ENCODE peak calls at places on chromosomes 11 and 22, in seven cellular contexts. I is stomach, F is A549, S is sigmoid colon, N is upper lobe of left lung, G is K562, E is H1. Q is an unnamed sample. For H3K4me1, the result is how much of the 10 kb centered on the place peaks cover.

GRCh38 chr22:40491990-40492631 is 121.7 kb downstream of the SGSM3 start:
- DNase-seq in I (no peak), F (no peak), S (no peak), N (no peak), G (no peak), E (no peak), Q (no peak)

GRCh38 chr22:44889233-44889878 is 120.4 kb downstream of the PHF21B start:
- DNase-seq in I (no peak), F (no peak), S (no peak), N (no peak), G (peak), E (no peak), Q (no peak)

GRCh38 chr11:112440518-112440917 is 179.9 kb upstream of the PLET1 start:
- DNase-seq in I (no peak), F (no peak), S (no peak), N (no peak), G (no peak), E (no peak), Q (no peak)

GRCh38 chr22:40383905-40384304 is 13.5 kb downstream of the SGSM3 start:
- DNase-seq in I (no peak), F (no peak), S (no peak), N (no peak), G (no peak), E (no peak), Q (no peak)

GRCh38 chr11:98874050-98874449 is 146.7 kb upstream of the CNTN5 start:
- DNase-seq in I (no peak), F (no peak), S (no peak), N (no peak), G (no peak), E (no peak), Q (no peak)

GRCh38 chr11:109037856-109038780 is 373.2 kb downstream of the DDX10 start:
- DNase-seq in I (no peak), F (no peak), S (no peak), N (no peak), G (no peak), E (no peak), Q (no peak)

GRCh38 chr22:42644422-42645340 is 4.3 kb upstream of the ATP5MGL start:
- DNase-seq in I (peak), F (no peak), S (peak), N (peak), G (no peak), E (no peak), Q (peak)

GRCh38 chr11:46112961-46113617 is 8.2 kb downstream of the PHF21A start:
- DNase-seq in I (no peak), F (peak), S (no peak), N (peak), G (peak), E (no peak), Q (no peak)

GRCh38 chr22:43567691-43568308 is 156.0 kb downstream of the MPPED1 start:
- DNase-seq in I (no peak), F (no peak), S (no peak), N (no peak), G (no peak), E (no peak), Q (no peak)

GRCh38 chr11:109697140-109697843 is 275.3 kb downstream of the C11orf87 start:
- DNase-seq in I (no peak), F (peak), S (no peak), N (no peak), G (peak), E (peak), Q (no peak)

GRCh38 chr11:115745545-115746265 is 241.5 kb upstream of the CADM1 start:
- DNase-seq in I (no peak), F (no peak), S (no peak), N (no peak), G (no peak), E (no peak), Q (no peak)

GRCh38 chr11:130645164-130645859 is 196.9 kb downstream of the ADAMTS15 start:
- DNase-seq in I (no peak), F (no peak), S (no peak), N (no peak), G (no peak), E (no peak), Q (no peak)

GRCh38 chr11:64850979-64851567 is 6.6 kb upstream of the CDC42BPG start:
- DNase-seq in I (peak), F (no peak), S (no peak), N (no peak), G (no peak), E (peak), Q (no peak)

GRCh38 chr11:62030071-62030684 is 62.7 kb upstream of the FTH1 start:
- DNase-seq in I (no peak), F (no peak), S (no peak), N (no peak), G (no peak), E (peak), Q (no peak)

GRCh38 chr11:1650918-1651262 is 21.3 kb downstream of the KRTAP5-5 start:
- DNase-seq in I (no peak), F (no peak), S (no peak), N (no peak), G (no peak), E (no peak), Q (no peak)

GRCh38 chr11:61007383-61007970 is 36.0 kb downstream of the CD6 start:
- DNase-seq in I (no peak), F (no peak), S (no peak), N (no peak), G (peak), E (no peak), Q (no peak)

GRCh38 chr11:102476069-102476468 is 23.5 kb upstream of the TMEM123 start:
- DNase-seq in I (no peak), F (no peak), S (no peak), N (no peak), G (no peak), E (no peak), Q (no peak)

GRCh38 chr22:43919106-43919965 is 4.3 kb upstream of the PNPLA3 start:
- DNase-seq in I (peak), F (no peak), S (no peak), N (no peak), G (no peak), E (no peak), Q (no peak)

GRCh38 chr11:33329705-33330329 is 72.6 kb downstream of the HIPK3 start:
- DNase-seq in I (peak), F (peak), S (peak), N (peak), G (peak), E (no peak), Q (no peak)

GRCh38 chr11:123057604-123058305 is 4.2 kb downstream of the HSPA8 start:
- DNase-seq in I (no peak), F (no peak), S (no peak), N (no peak), G (no peak), E (no peak), Q (no peak)

GRCh38 chr11:32421992-32422391 is 13.3 kb downstream of the WT1 start:
- DNase-seq in I (no peak), F (no peak), S (no peak), N (no peak), G (no peak), E (no peak), Q (no peak)

GRCh38 chr11:23674866-23675265 is 814.6 kb upstream of the CCDC179 start:
- DNase-seq in I (no peak), F (no peak), S (no peak), N (no peak), G (no peak), E (no peak), Q (no peak)

GRCh38 chr11:57800444-57801184 is 39.0 kb downstream of the CTNND1 start:
- DNase-seq in I (no peak), F (peak), S (no peak), N (no peak), G (peak), E (no peak), Q (no peak)

GRCh38 chr11:57802411-57802810 is 40.8 kb downstream of the CTNND1 start:
- DNase-seq in I (no peak), F (no peak), S (no peak), N (no peak), G (no peak), E (no peak), Q (no peak)

GRCh38 chr11:57793711-57794110 is 32.1 kb downstream of the CTNND1 start:
- DNase-seq in I (no peak), F (no peak), S (no peak), N (no peak), G (no peak), E (no peak), Q (no peak)

GRCh38 chr11:57801185-57801490 is 39.5 kb downstream of the CTNND1 start:
- DNase-seq in I (no peak), F (no peak), S (no peak), N (no peak), G (no peak), E (no peak), Q (no peak)

GRCh38 chr11:57798905-57799559 is 37.4 kb downstream of the CTNND1 start:
- DNase-seq in I (peak), F (no peak), S (no peak), N (peak), G (peak), E (no peak), Q (no peak)
- H3K4me1 ChIP-seq in I (half or more), F (under half), S (under half), N (under half), G (under half), E (under half), Q (under half)

GRCh38 chr11:82988936-82989627 is 82.6 kb downstream of the RAB30 start:
- DNase-seq in I (no peak), F (no peak), S (no peak), N (no peak), G (peak), E (no peak), Q (no peak)
- TF ChIP-seq EP300 in I (no peak), F (no peak), S (no peak), N (no peak), G (no peak), E (no peak), Q (no peak)

GRCh38 chr11:68337399-68337835 is 25.0 kb downstream of the LRP5 start:
- DNase-seq in I (no peak), F (no peak), S (no peak), N (no peak), G (no peak), E (no peak), Q (no peak)
- H3K4me1 ChIP-seq in I (half or more), F (half or more), S (half or more), N (half or more), G (under half), E (under half), Q (under half)

GRCh38 chr11:76577199-76577920 is 93.2 kb downstream of the LRRC32 start:
- DNase-seq in I (no peak), F (no peak), S (peak), N (peak), G (no peak), E (no peak), Q (no peak)
- TF ChIP-seq EP300 in I (no peak), F (no peak), S (peak), N (no peak), G (no peak), E (no peak), Q (no peak)

GRCh38 chr22:50184541-50185383 is 951 bp upstream of the TRABD start:
- DNase-seq in I (no peak), F (no peak), S (no peak), N (no peak), G (no peak), E (peak), Q (peak)

GRCh38 chr22:50188356-50188755 is 2.6 kb downstream of the TRABD start:
- DNase-seq in I (no peak), F (no peak), S (no peak), N (no peak), G (no peak), E (no peak), Q (no peak)

GRCh38 chr22:50185384-50186087 is at the start of gene TRABD:
- DNase-seq in I (peak), F (peak), S (peak), N (peak), G (peak), E (peak), Q (peak)

GRCh38 chr22:50186789-50187523 is 1.2 kb downstream of the TRABD start:
- DNase-seq in I (peak), F (no peak), S (no peak), N (no peak), G (no peak), E (no peak), Q (peak)

DNA sequence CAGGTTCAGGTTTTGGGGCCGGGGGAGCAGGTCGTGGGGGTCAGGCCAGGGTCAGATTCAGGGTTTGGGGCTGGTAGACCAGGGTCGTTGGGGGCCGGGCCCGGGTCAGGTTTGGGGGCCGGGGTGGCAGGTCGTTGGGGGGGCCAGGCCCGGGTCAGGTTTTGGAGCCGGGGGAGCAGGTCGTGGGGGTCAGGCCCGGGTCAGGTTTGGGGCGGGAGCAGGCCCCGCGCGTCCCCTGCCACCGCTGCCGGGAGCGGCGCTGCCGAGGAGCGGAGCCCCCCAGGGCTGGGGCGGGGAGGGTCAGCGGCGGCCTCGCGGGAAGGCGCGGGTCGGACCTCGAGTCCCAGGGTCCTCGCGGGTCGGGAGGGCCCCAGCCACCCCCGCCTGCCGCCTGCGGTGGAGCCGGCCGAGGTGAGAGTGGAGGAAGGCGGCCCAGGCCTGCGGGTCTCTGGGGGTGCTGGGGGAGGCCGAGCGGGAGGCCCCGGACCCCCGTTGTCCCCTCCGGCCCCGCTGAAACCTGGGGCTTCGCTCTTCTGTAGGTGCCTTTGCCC is 543 bp downstream of the TRABD start:
- DNase-seq in I (no peak), F (no peak), S (no peak), N (no peak), G (peak), E (no peak), Q (no peak)
- H3K4me1 ChIP-seq in I (half or more), F (under half), S (half or more), N (half or more), G (half or more), E (under half), Q (under half)

GRCh38 chr22:26672590-26673468 is 15.4 kb downstream of the MIAT start:
- DNase-seq in I (peak), F (peak), S (peak), N (peak), G (peak), E (peak), Q (peak)
- TF ChIP-seq EP300 in I (no peak), F (no peak), S (no peak), N (peak), G (no peak), E (no peak), Q (peak)

DNA sequence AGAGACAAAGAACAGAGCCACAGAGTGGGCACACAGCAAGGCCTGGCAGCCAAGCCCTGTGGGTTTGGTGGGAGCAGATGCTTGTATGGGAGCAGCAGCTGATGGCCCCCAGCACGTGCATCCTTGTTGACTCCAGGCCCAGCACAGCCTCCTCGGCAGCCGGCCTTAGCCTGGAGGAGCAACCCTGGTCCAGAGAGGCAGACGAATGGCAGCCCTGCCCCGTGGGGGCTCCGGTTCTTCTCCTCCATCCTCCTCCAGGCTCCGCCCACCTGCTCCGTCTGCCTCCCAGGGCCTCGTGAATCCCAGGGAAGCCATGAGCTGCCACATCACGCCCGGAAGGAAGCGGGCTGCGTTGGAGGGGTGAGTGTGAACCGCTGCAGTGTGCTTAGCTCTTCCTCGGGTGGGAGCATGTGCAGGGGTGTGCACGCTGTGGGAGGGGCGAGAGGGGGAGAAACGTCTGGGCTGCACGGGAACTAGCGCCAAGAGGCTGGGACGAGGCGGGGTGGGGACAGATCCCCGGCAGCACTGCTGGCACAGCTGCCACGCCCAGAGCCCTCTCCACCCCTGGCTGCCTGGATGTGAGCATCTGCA is 36.3 kb upstream of the JAM3 start:
- DNase-seq in I (no peak), F (no peak), S (peak), N (no peak), G (no peak), E (no peak), Q (no peak)
- H3K4me1 ChIP-seq in I (half or more), F (under half), S (half or more), N (under half), G (under half), E (under half), Q (under half)

DNA sequence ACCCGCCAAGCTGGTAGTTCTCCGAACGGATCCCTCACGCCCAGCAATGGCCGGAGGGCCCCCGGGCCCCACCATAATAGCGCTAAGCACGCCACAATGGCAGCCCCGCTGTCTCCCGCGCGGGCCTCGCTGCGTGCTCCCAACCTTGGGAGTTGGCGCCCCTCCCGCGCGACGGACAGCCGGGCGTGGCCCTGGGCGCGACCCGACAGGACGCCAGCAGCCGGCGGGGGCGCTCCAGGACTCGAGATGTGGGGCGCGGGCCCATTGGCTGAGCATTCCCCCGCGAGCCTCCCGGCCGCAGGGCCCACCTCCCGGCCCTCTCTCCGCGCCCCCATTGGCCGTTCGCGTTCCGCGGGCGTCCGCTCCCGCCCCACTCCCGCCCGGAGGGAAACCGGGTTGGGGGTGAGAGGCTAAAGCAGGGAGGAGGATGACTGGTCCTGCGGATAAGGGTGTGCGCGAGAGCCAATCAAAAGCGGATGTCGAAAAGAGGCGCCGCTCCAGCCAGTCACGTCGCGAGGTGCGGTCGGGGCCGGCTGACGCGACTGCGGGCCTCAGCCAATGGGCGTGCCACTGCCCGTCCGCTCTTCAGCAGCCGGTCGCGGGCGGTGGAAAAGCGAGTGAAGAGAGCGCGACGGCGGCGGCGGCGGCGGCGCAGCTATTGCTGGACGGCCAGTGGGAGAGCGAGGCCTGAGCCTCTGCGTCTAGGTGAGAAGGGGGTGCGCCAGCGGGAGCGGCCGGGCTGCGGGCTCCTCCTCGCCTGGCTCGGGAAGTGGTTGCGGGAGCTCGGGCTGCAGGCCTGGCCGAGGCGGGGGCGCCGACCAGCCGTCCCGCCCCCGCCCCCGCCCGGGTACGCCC is at the start of gene FAR1:
- DNase-seq in I (peak), F (peak), S (peak), N (peak), G (peak), E (peak), Q (peak)
- TF ChIP-seq EP300 in I (no peak), F (no peak), S (no peak), N (no peak), G (no peak), E (peak), Q (no peak)